ENCODE peak calls at places on chromosomes 5 and 9, in four cellular contexts. A is lung microvascular endothelial cell, Q is occipital lobe, Y is amniotic stem cell. B is an unnamed sample.

GRCh38 chr5:141051526-141051876 is 327 bp downstream of the PCDHB1 start:
- DNase-seq in A (no peak), Q (no peak), Y (no peak), B (no peak)

GRCh38 chr9:114371986-114372917 is 15.5 kb downstream of the AKNA start:
- DNase-seq in A (no peak), Q (no peak), Y (no peak), B (no peak)

GRCh38 chr9:110047955-110048472 is 159.9 kb downstream of the C9orf152 start:
- DNase-seq in A (peak), Q (no peak), Y (no peak), B (no peak)

GRCh38 chr5:9774472-9775079 is 144.4 kb upstream of the TAS2R1 start:
- DNase-seq in A (no peak), Q (no peak), Y (no peak), B (no peak)

GRCh38 chr9:70954607-70955143 is 166.7 kb downstream of the TRPM3 start:
- DNase-seq in A (no peak), Q (no peak), Y (no peak), B (no peak)

GRCh38 chr9:34025062-34025461 is 23.6 kb downstream of the UBAP2 start:
- DNase-seq in A (peak), Q (no peak), Y (no peak), B (no peak)

GRCh38 chr5:92500752-92501151 is 1080.3 kb downstream of the NR2F1-AS1 start:
- DNase-seq in A (no peak), Q (no peak), Y (no peak), B (no peak)

GRCh38 chr5:168086104-168086610 is 205.3 kb upstream of the WWC1 start:
- DNase-seq in A (no peak), Q (no peak), Y (no peak), B (no peak)

GRCh38 chr5:84779206-84779605 is 394.5 kb upstream of the EDIL3 start:
- DNase-seq in A (no peak), Q (no peak), Y (no peak), B (no peak)

GRCh38 chr9:107345327-107345726 is 62.2 kb downstream of the RAD23B start:
- DNase-seq in A (no peak), Q (no peak), Y (no peak), B (no peak)

GRCh38 chr5:81393783-81394718 is at the start of gene ACOT12:
- DNase-seq in A (peak), Q (no peak), Y (no peak), B (peak)

GRCh38 chr5:37665889-37666288 is 174.0 kb downstream of the GDNF start:
- DNase-seq in A (peak), Q (peak), Y (no peak), B (peak)

GRCh38 chr5:153794327-153794726 is 244.4 kb downstream of the FAM114A2 start:
- DNase-seq in A (no peak), Q (no peak), Y (no peak), B (no peak)

GRCh38 chr9:14277202-14277601 is 36.7 kb downstream of the NFIB start:
- DNase-seq in A (peak), Q (no peak), Y (no peak), B (no peak)

B was measured in head of caudate nucleus.